ENCODE peak calls at places on chromosomes 6 and 20, in eight cellular contexts. W is uterus, U is endodermal cell, Y is tibial nerve, A is suprapubic skin, D is cardiac muscle cell, N is keratinocyte, J is aorta. I is an unnamed sample.
A peak's percentile ranks its signal among the peaks of the same experiment; 100 is the strongest.

GRCh38 chr20:24309596-24309995 is 159.8 kb upstream of the SYNDIG1 start:
- DNase-seq in W (no peak), U (no peak), Y (no peak), A (no peak), D (no peak), N (peak; percentile 7), J (no peak), I (no peak)

GRCh38 chr6:27531772-27532459 is 59.0 kb upstream of the ZNF184 start:
- DNase-seq in W (no peak), U (no peak), Y (no peak), A (no peak), D (no peak), N (no peak), J (no peak), I (no peak)

GRCh38 chr6:16999486-17000436 is 102.1 kb upstream of the STMND1 start:
- DNase-seq in W (no peak), U (no peak), Y (no peak), A (no peak), D (peak; percentile 76), N (no peak), J (no peak), I (no peak)

GRCh38 chr6:127462391-127462790 is 3.2 kb upstream of the KIAA0408 start:
- DNase-seq in W (no peak), U (peak; percentile 49), Y (no peak), A (no peak), D (no peak), N (no peak), J (no peak), I (no peak)

GRCh38 chr20:62685781-62686555 is 22.7 kb upstream of the NTSR1 start:
- DNase-seq in W (no peak), U (peak; percentile 61), Y (peak; percentile 22), A (no peak), D (no peak), N (no peak), J (no peak), I (peak; percentile 75)

GRCh38 chr20:4134861-4135379 is 119.6 kb upstream of the RNF24 start:
- DNase-seq in W (no peak), U (peak; percentile 61), Y (no peak), A (no peak), D (no peak), N (no peak), J (no peak), I (no peak)

GRCh38 chr20:51434556-51435256 is 107.8 kb downstream of the NFATC2 start:
- DNase-seq in W (no peak), U (no peak), Y (no peak), A (no peak), D (peak; percentile 84), N (no peak), J (no peak), I (no peak)

GRCh38 chr6:72535124-72535523 is 86.7 kb upstream of the KCNQ5 start:
- DNase-seq in W (no peak), U (peak; percentile 54), Y (no peak), A (no peak), D (no peak), N (no peak), J (no peak), I (no peak)

GRCh38 chr20:51715873-51716215 is 52.3 kb downstream of the ATP9A start:
- DNase-seq in W (no peak), U (no peak), Y (no peak), A (no peak), D (no peak), N (no peak), J (no peak), I (no peak)

GRCh38 chr20:56328861-56329260 is 29.9 kb upstream of the FAM210B start:
- DNase-seq in W (no peak), U (peak; percentile 80), Y (no peak), A (no peak), D (peak; percentile 13), N (no peak), J (no peak), I (no peak)

GRCh38 chr6:87759491-87760010 is 57.5 kb upstream of the AKIRIN2 start:
- DNase-seq in W (no peak), U (no peak), Y (no peak), A (no peak), D (no peak), N (no peak), J (no peak), I (no peak)

GRCh38 chr6:91895592-91895991 is 1308.7 kb upstream of the MAP3K7 start:
- DNase-seq in W (no peak), U (no peak), Y (no peak), A (no peak), D (no peak), N (no peak), J (no peak), I (no peak)

DNA sequence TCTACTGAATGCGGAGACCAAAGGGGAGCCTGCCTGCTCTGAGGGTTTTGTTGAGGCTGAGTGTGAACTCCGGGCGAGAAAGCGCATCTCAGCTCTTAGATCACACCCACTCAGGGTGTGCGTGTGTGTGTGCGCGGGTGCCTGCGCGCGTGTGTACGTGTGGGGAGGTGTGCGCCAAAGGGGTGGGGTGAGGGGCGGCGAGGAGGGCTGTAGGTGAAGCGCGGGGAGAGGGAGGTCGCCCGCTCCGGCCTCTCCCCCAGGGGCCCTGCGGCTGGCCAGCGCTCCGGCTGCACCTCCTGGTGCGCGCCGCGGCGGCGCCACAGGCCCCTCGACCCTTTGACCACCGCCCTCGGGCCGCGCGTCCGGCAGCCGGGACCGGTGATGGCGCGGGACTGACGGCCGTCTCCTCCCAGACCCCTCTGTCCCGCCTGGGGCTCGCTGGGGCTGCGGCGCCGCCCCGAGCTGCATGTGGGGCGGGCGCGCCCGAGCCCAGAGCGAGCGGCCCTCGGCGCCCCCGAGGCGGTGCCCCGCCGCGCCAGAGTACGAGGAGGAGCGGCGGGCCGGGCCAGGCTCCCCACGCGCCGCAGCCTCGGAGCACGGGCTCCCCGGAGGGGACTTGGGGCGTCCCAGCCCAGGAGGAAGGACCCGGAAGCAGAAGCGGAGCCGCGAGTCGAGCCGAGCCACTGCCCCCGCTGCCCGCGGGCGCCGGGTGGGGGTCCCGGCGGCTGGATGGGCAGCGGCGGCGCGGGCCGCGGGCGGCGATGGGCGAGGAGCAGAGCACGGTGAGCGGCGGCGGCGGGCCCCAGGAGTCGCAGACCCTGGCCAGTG is at the start of gene RNF217:
- DNase-seq in W (peak; percentile 69), U (peak; percentile 81), Y (peak; percentile 63), A (peak; percentile 81), D (peak; percentile 83), N (no peak), J (peak; percentile 89), I (peak; percentile 89)
- H3K27ac ChIP-seq in W (peak within 1 kb of the TSS; percentile 96), U (no peak within 1 kb of the TSS), Y (peak within 1 kb of the TSS; percentile 96), A (peak within 1 kb of the TSS; percentile 95), D (peak within 1 kb of the TSS; percentile 79), N (peak within 1 kb of the TSS; percentile 95), J (peak within 1 kb of the TSS; percentile 99), I (peak within 1 kb of the TSS; percentile 98)

DNA sequence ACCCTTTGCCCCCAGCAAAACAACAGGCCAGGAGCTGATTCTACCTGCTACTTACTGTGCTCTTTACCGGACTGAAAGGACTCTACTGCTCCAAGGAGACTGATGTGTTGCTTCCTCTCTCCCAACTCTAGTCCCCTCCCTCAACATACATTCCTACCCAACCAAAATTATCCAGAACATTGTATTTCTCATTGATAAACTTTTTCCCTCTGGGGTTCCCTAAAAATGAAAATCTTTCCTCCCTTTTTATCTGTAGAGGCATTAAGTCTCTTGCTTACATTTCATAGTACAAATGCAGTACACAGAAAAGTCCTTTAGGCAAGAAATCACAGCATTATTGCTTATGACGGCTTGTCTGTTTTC is 940 bp upstream of the HS3ST5 start:
- DNase-seq in W (no peak), U (no peak), Y (no peak), A (no peak), D (no peak), N (no peak), J (no peak), I (no peak)
- H3K27me3 ChIP-seq in W (no peaks in the 10 kb centered on the region), U (peaks cover 11% of the 10 kb centered on the region), Y (no peaks in the 10 kb centered on the region), A (peaks cover 47% of the 10 kb centered on the region), D (no peaks in the 10 kb centered on the region), N (peaks cover 35% of the 10 kb centered on the region), J (no peaks in the 10 kb centered on the region), I (peaks cover 25% of the 10 kb centered on the region)

GRCh38 chr6:152700427-152700826 is 2.7 kb downstream of the MYCT1 start:
- DNase-seq in W (no peak), U (no peak), Y (no peak), A (no peak), D (no peak), N (no peak), J (no peak), I (no peak)

GRCh38 chr6:152697634-152698033 is at the start of gene MYCT1:
- DNase-seq in W (no peak), U (no peak), Y (no peak), A (no peak), D (peak; percentile 77), N (no peak), J (no peak), I (no peak)

GRCh38 chr6:152696543-152696942 is 1.2 kb upstream of the MYCT1 start:
- DNase-seq in W (no peak), U (no peak), Y (no peak), A (no peak), D (peak; percentile 80), N (peak; percentile 38), J (no peak), I (no peak)

GRCh38 chr6:152701081-152701862 is 3.6 kb downstream of the MYCT1 start:
- DNase-seq in W (no peak), U (peak; percentile 55), Y (no peak), A (no peak), D (peak; percentile 50), N (no peak), J (no peak), I (no peak)

DNA sequence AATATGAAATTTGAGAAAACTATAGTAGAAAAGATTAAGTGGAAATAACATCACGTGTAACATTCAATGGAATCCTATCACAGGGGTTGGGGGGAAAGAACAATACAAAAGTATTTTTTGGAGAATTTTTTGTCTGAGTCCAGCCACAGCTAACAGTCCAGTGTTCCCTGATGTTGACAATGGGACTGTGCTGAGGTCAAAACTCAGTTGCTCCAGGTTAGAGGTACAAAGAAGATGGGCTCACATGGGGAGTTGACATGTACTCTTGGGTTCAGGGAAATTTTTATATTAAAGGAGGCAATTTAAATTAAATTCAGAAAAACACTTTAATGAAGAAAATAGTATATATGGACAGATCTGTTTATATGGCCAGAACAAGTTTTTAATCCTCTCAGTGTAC is 995 bp downstream of the MYCT1 start:
- DNase-seq in W (no peak), U (no peak), Y (no peak), A (no peak), D (no peak), N (no peak), J (no peak), I (no peak)
- H3K27ac ChIP-seq in W (no peak overlapping the region), U (no peak overlapping the region), Y (no peak overlapping the region), A (no peak overlapping the region), D (no peak overlapping the region), N (no peak overlapping the region), J (no peak overlapping the region), I (no peak overlapping the region)

GRCh38 chr6:109118955-109119354 is 23.6 kb downstream of the CEP57L1 start:
- DNase-seq in W (no peak), U (no peak), Y (no peak), A (no peak), D (peak; percentile 14), N (no peak), J (no peak), I (no peak)
- H3K27me3 ChIP-seq in W (no peaks in the 10 kb centered on the region), U (no peaks in the 10 kb centered on the region), Y (no peaks in the 10 kb centered on the region), A (no peaks in the 10 kb centered on the region), D (no peaks in the 10 kb centered on the region), N (no peaks in the 10 kb centered on the region), J (no peaks in the 10 kb centered on the region), I (no peaks in the 10 kb centered on the region)